ENCODE peak calls at places on chromosomes 3 and 15, in seven cellular contexts. M is Peyer's patch, E is prostate gland, H is suprapubic skin, C is HCT116, V is tibial nerve, W is Panc1. O is an unnamed sample.

GRCh38 chr3:153835540-153835939 is 285.6 kb upstream of the ARHGEF26 start:
- DNase-seq in M (no peak), E (no peak), H (no peak), C (no peak), V (no peak), W (no peak), O (no peak)

GRCh38 chr15:64282701-64283100 is 73.3 kb downstream of the CSNK1G1 start:
- DNase-seq in M (no peak), E (no peak), H (no peak), C (no peak), V (no peak), W (no peak), O (no peak)

GRCh38 chr3:187798126-187798525 is 52.9 kb upstream of the BCL6 start:
- DNase-seq in M (no peak), E (no peak), H (no peak), C (no peak), V (no peak), W (no peak), O (no peak)

GRCh38 chr3:32994045-32994444 is 42.6 kb downstream of the CCR4 start:
- DNase-seq in M (no peak), E (no peak), H (no peak), C (no peak), V (no peak), W (no peak), O (no peak)

GRCh38 chr15:74443100-74443909 is 9.5 kb upstream of the SEMA7A start:
- DNase-seq in M (no peak), E (no peak), H (peak; percentile 34), C (no peak), V (no peak), W (no peak), O (peak; percentile 57)

GRCh38 chr3:65560901-65561300 is 477.8 kb downstream of the MAGI1 start:
- DNase-seq in M (no peak), E (no peak), H (no peak), C (no peak), V (no peak), W (no peak), O (no peak)

GRCh38 chr15:34755419-34755773 is 598 bp upstream of the GJD2 start:
- DNase-seq in M (no peak), E (no peak), H (no peak), C (no peak), V (no peak), W (no peak), O (no peak)

GRCh38 chr15:83310521-83311456 is 26.3 kb upstream of the BNC1 start:
- DNase-seq in M (no peak), E (no peak), H (no peak), C (no peak), V (no peak), W (no peak), O (no peak)

GRCh38 chr3:129415830-129416229 is 12.6 kb downstream of the EFCAB12 start:
- DNase-seq in M (no peak), E (no peak), H (peak; percentile 24), C (no peak), V (no peak), W (no peak), O (no peak)

GRCh38 chr15:49145651-49146609 is 9.5 kb downstream of the COPS2 start:
- DNase-seq in M (no peak), E (peak; percentile 30), H (no peak), C (peak; percentile 35), V (no peak), W (peak; percentile 48), O (peak; percentile 22)

GRCh38 chr3:46006646-46007045 is 11.0 kb upstream of the FYCO1 start:
- DNase-seq in M (no peak), E (no peak), H (no peak), C (no peak), V (no peak), W (no peak), O (no peak)

GRCh38 chr3:194888916-194889315 is 203.2 kb downstream of the FAM43A start:
- DNase-seq in M (no peak), E (no peak), H (no peak), C (no peak), V (no peak), W (no peak), O (no peak)

GRCh38 chr3:157865449-157865862 is 240.8 kb downstream of the SHOX2 start:
- DNase-seq in M (peak; percentile 66), E (no peak), H (no peak), C (peak; percentile 42), V (no peak), W (no peak), O (no peak)

GRCh38 chr3:127568604-127569003 is 21.9 kb downstream of the TPRA1 start:
- DNase-seq in M (no peak), E (no peak), H (no peak), C (no peak), V (no peak), W (no peak), O (no peak)

GRCh38 chr3:53320697-53321096 is 26.6 kb downstream of the DCP1A start:
- DNase-seq in M (no peak), E (no peak), H (no peak), C (no peak), V (no peak), W (no peak), O (no peak)

GRCh38 chr15:59237119-59237853 is 30.6 kb downstream of the LDHAL6B start:
- DNase-seq in M (no peak), E (no peak), H (no peak), C (no peak), V (no peak), W (no peak), O (no peak)

GRCh38 chr3:13243571-13243970 is 170.3 kb upstream of the IQSEC1 start:
- DNase-seq in M (no peak), E (no peak), H (no peak), C (no peak), V (no peak), W (no peak), O (no peak)

DNA sequence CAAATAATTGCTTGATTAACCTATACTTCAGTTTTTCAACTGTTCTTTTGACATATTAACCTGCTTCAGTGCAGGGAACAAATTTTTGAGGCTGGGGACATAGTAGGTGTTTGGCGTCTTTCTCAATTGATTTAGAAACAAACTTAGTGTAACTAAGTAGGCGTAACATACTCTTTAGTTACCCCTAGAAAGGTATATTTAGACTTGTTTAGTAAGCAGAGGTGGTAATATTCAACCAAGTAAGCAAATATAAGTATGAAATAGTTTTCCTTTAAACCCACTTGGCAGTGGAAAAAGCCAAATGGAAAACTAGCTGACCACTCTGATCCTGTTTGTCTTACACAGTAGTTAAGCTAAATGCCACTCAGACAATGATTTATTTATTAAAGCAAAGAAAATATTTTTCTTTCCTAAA is 113.2 kb downstream of the MBNL1 start:
- DNase-seq in M (no peak), E (no peak), H (no peak), C (no peak), V (no peak), W (no peak), O (no peak)
- H3K4me1 ChIP-seq in M (peaks cover 36% of the 10 kb centered on the region), E (peaks cover 11% of the 10 kb centered on the region), H (peaks cover 76% of the 10 kb centered on the region), C (peaks cover 4% of the 10 kb centered on the region), V (peaks cover 83% of the 10 kb centered on the region), W (peaks cover 18% of the 10 kb centered on the region), O (peaks cover 42% of the 10 kb centered on the region)

GRCh38 chr3:5251196-5251583 is 63.7 kb downstream of the EDEM1 start:
- DNase-seq in M (no peak), E (no peak), H (peak; percentile 52), C (no peak), V (no peak), W (no peak), O (no peak)

GRCh38 chr3:5254281-5255048 is 67.0 kb downstream of the EDEM1 start:
- DNase-seq in M (no peak), E (no peak), H (no peak), C (no peak), V (no peak), W (no peak), O (no peak)

GRCh38 chr3:5252111-5252510 is 64.6 kb downstream of the EDEM1 start:
- DNase-seq in M (no peak), E (no peak), H (no peak), C (no peak), V (no peak), W (no peak), O (no peak)

GRCh38 chr3:5245927-5246326 is 58.4 kb downstream of the EDEM1 start:
- DNase-seq in M (no peak), E (no peak), H (peak; percentile 16), C (no peak), V (no peak), W (no peak), O (no peak)

DNA sequence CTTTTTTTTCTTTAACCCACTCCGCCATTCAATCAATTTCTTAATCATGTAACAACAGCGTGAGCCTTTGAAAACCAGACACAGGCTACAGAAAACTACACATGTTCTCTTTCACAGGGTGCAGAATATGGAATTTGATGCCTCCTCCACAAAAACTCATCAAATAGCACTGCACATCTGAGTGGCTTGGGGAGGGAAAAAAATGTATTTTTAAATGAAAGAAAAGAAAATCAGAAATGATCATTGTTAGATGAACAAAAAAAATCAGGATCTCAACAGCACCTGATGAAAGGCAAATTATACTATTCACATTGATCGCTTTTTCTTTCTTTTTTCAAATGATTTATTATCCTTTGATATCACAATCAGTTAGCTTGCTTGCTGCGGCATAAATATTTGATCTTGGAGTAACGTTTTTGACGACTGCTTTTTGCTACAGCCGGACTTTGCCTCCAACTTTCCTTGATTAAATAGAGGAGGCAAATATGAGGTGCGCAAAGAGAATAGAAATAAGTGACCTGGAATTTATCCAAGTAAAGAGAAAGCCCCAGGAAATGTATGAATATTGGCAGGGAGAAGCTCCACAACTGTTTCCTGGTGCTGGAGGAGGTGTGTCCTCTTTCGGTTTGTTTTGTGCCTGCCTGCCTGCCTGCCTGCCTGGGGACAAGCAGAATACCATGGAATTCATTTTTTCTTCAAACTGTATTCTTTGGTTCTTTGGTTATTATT is 63.1 kb downstream of the EDEM1 start:
- DNase-seq in M (no peak), E (no peak), H (peak; percentile 8), C (no peak), V (no peak), W (no peak), O (no peak)
- H3K4me3 ChIP-seq in M (no peak overlapping the region), E (peak overlapping the region; percentile 9), H (peak overlapping the region; percentile 29), C (no peak overlapping the region), V (no peak overlapping the region), W (peak overlapping the region; percentile 11), O (peak overlapping the region; percentile 14)

DNA sequence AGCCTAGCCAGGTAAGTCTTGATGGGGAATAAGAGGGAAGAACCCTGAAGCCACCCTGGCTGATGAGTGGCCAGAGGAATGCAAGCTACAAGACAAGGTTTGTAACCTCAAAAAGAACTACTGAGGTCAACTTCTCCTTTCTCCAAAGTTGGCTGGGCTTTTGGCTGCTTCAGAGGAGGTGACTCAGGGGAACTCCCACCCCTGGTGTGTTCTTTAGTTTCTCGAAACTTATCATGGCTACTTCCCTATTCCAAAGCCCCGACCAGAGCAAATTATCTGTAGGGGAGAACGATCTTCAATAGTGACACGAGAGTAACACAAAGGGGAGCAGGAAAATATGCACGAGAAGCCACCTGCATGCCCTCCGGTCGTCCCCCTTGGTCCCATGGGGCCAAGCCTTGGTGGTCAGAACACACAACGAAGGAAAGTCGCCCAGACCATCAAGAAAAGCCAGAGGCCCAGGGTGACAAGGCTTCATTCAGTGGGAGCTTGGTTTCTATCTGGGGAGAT is 6.5 kb upstream of the BCL2A1 start:
- DNase-seq in M (no peak), E (no peak), H (no peak), C (no peak), V (no peak), W (no peak), O (peak; percentile 18)
- H3K4me1 ChIP-seq in M (peaks cover 19% of the 10 kb centered on the region), E (no peaks in the 10 kb centered on the region), H (peaks cover 6% of the 10 kb centered on the region), C (no peaks in the 10 kb centered on the region), V (peaks cover 20% of the 10 kb centered on the region), W (no peaks in the 10 kb centered on the region), O (no peaks in the 10 kb centered on the region)

DNA sequence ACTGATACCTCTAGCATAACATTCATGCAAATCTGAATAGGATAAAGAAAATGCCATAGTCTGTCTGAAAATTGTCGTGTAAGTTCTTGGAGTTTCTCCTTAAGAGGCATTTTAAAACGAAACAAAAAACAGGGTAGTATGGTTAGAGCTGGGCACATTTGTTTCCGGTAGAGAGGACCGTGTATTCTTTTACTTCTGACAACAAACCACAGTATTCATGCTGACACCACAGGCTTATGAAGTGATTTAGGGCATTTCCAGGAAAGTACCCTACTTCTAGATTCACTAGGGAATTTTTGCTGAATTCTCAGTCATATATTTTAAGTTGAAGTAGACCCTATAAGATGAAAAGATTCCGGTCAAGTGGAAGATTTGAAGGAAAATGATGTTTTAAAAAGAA is 541.3 kb downstream of the UNC13C start:
- DNase-seq in M (no peak), E (no peak), H (no peak), C (no peak), V (no peak), W (no peak), O (no peak)
- H3K4me3 ChIP-seq in M (no peak overlapping the region), E (no peak overlapping the region), H (no peak overlapping the region), C (no peak overlapping the region), V (no peak overlapping the region), W (no peak overlapping the region), O (no peak overlapping the region)